ENCODE peak calls at places on chromosomes 13 and 19, in four cellular contexts. One of them, this sample, is unnamed. For H3K27me3, the result is how much of the 10 kb centered on the place peaks cover.

GRCh38 chr13:33017410-33017929 is 1.2 kb downstream of the KL start:
- DNase-seq in stomach: peak
- DNase-seq in PC-3: no peak
- DNase-seq in neuronal stem cell: no peak
- DNase-seq in this sample: peak

GRCh38 chr13:107202371-107203023 is 634.6 kb upstream of the ARGLU1 start:
- DNase-seq in stomach: peak
- DNase-seq in PC-3: peak
- DNase-seq in neuronal stem cell: no peak
- DNase-seq in this sample: peak

GRCh38 chr13:102191951-102192461 is 209.8 kb downstream of the FGF14 start:
- DNase-seq in stomach: no peak
- DNase-seq in PC-3: peak
- DNase-seq in neuronal stem cell: peak
- DNase-seq in this sample: peak

GRCh38 chr19:58559275-58560006 is 1.0 kb upstream of the UBE2M start:
- DNase-seq in stomach: peak
- DNase-seq in PC-3: peak
- DNase-seq in neuronal stem cell: peak
- DNase-seq in this sample: peak

GRCh38 chr19:31880283-31880682 is 465.1 kb upstream of the ZNF507 start:
- DNase-seq in stomach: no peak
- DNase-seq in PC-3: no peak
- DNase-seq in neuronal stem cell: no peak
- DNase-seq in this sample: no peak

GRCh38 chr13:35722438-35723060 is 246.1 kb upstream of the MAB21L1 start:
- DNase-seq in stomach: no peak
- DNase-seq in PC-3: no peak
- DNase-seq in neuronal stem cell: no peak
- DNase-seq in this sample: no peak

GRCh38 chr13:111203742-111204386 is 88.8 kb downstream of the ARHGEF7 start:
- DNase-seq in stomach: no peak
- DNase-seq in PC-3: no peak
- DNase-seq in neuronal stem cell: no peak
- DNase-seq in this sample: no peak

GRCh38 chr13:75372517-75372916 is 109.5 kb downstream of the TBC1D4 start:
- DNase-seq in stomach: no peak
- DNase-seq in PC-3: peak
- DNase-seq in neuronal stem cell: peak
- DNase-seq in this sample: peak

GRCh38 chr13:45194081-45194939 is 6.5 kb downstream of the KCTD4 start:
- DNase-seq in stomach: no peak
- DNase-seq in PC-3: no peak
- DNase-seq in neuronal stem cell: no peak
- DNase-seq in this sample: no peak

GRCh38 chr13:27183561-27184147 is 12.0 kb upstream of the USP12 start:
- DNase-seq in stomach: no peak
- DNase-seq in PC-3: peak
- DNase-seq in neuronal stem cell: no peak
- DNase-seq in this sample: peak

GRCh38 chr13:28531195-28531955 is 36.4 kb upstream of the FLT1 start:
- DNase-seq in stomach: peak
- DNase-seq in PC-3: peak
- DNase-seq in neuronal stem cell: peak
- DNase-seq in this sample: no peak

GRCh38 chr13:51005566-51005965 is 96.0 kb downstream of the RNASEH2B start:
- DNase-seq in stomach: no peak
- DNase-seq in PC-3: no peak
- DNase-seq in neuronal stem cell: no peak
- DNase-seq in this sample: no peak

GRCh38 chr19:34512254-34512796 is 30.8 kb downstream of the WTIP start:
- DNase-seq in stomach: no peak
- DNase-seq in PC-3: no peak
- DNase-seq in neuronal stem cell: no peak
- DNase-seq in this sample: no peak

GRCh38 chr19:38946229-38947010 is 15.7 kb downstream of the MRPS12 start:
- DNase-seq in stomach: no peak
- DNase-seq in PC-3: peak
- DNase-seq in neuronal stem cell: no peak
- DNase-seq in this sample: no peak

GRCh38 chr19:29378543-29379105 is 147.2 kb upstream of the VSTM2B start:
- DNase-seq in stomach: no peak
- DNase-seq in PC-3: no peak
- DNase-seq in neuronal stem cell: no peak
- DNase-seq in this sample: no peak

GRCh38 chr19:48094129-48094842 is 16.3 kb downstream of the PLA2G4C start:
- DNase-seq in stomach: no peak
- DNase-seq in PC-3: no peak
- DNase-seq in neuronal stem cell: no peak
- DNase-seq in this sample: no peak

GRCh38 chr13:21673592-21674270 is 2.9 kb downstream of the FGF9 start:
- DNase-seq in stomach: peak
- DNase-seq in PC-3: peak
- DNase-seq in neuronal stem cell: peak
- DNase-seq in this sample: no peak

GRCh38 chr13:99218545-99218944 is 17.9 kb downstream of the UBAC2 start:
- DNase-seq in stomach: peak
- DNase-seq in PC-3: no peak
- DNase-seq in neuronal stem cell: no peak
- DNase-seq in this sample: no peak

GRCh38 chr13:34570954-34571353 is 371.1 kb upstream of the NBEA start:
- DNase-seq in stomach: no peak
- DNase-seq in PC-3: no peak
- DNase-seq in neuronal stem cell: no peak
- DNase-seq in this sample: no peak

GRCh38 chr19:47243364-47243775 is 12.4 kb upstream of the BBC3 start:
- DNase-seq in stomach: no peak
- DNase-seq in PC-3: no peak
- DNase-seq in neuronal stem cell: no peak
- DNase-seq in this sample: no peak

GRCh38 chr19:43560687-43561086 is 14.6 kb downstream of the XRCC1 start:
- DNase-seq in stomach: no peak
- DNase-seq in PC-3: no peak
- DNase-seq in neuronal stem cell: no peak
- DNase-seq in this sample: no peak

GRCh38 chr19:16104722-16105121 is 7.0 kb upstream of the RAB8A start:
- DNase-seq in stomach: no peak
- DNase-seq in PC-3: no peak
- DNase-seq in neuronal stem cell: no peak
- DNase-seq in this sample: peak

GRCh38 chr19:39846176-39846677 is at the start of gene FBL:
- DNase-seq in stomach: peak
- DNase-seq in PC-3: peak
- DNase-seq in neuronal stem cell: peak
- DNase-seq in this sample: peak

GRCh38 chr19:35696835-35697234 is 7.5 kb upstream of the ZBTB32 start:
- DNase-seq in stomach: no peak
- DNase-seq in PC-3: no peak
- DNase-seq in neuronal stem cell: no peak
- DNase-seq in this sample: no peak

GRCh38 chr19:55461259-55461973 is at the start of gene ISOC2:
- DNase-seq in stomach: peak
- DNase-seq in PC-3: peak
- DNase-seq in neuronal stem cell: peak
- DNase-seq in this sample: peak

GRCh38 chr19:35090795-35091214 is 24.8 kb upstream of the FXYD3 start:
- DNase-seq in stomach: peak
- DNase-seq in PC-3: no peak
- DNase-seq in neuronal stem cell: no peak
- DNase-seq in this sample: no peak

GRCh38 chr19:1259873-1260748 is 9.0 kb upstream of the CIRBP start:
- DNase-seq in stomach: no peak
- DNase-seq in PC-3: no peak
- DNase-seq in neuronal stem cell: no peak
- DNase-seq in this sample: peak

GRCh38 chr13:98972627-98973026 is 5.2 kb downstream of the DOCK9 start:
- DNase-seq in stomach: no peak
- DNase-seq in PC-3: peak
- DNase-seq in neuronal stem cell: no peak
- DNase-seq in this sample: peak

GRCh38 chr19:50036905-50037304 is 11.1 kb downstream of the ZNF473 start:
- DNase-seq in stomach: no peak
- DNase-seq in PC-3: peak
- DNase-seq in neuronal stem cell: no peak
- DNase-seq in this sample: peak

GRCh38 chr19:55546822-55547614 is 1.7 kb upstream of the SBK3 start:
- DNase-seq in stomach: peak
- DNase-seq in PC-3: peak
- DNase-seq in neuronal stem cell: no peak
- DNase-seq in this sample: peak

GRCh38 chr13:46567671-46568070 is 14.7 kb downstream of the LRCH1 start:
- DNase-seq in stomach: no peak
- DNase-seq in PC-3: no peak
- DNase-seq in neuronal stem cell: no peak
- DNase-seq in this sample: no peak

GRCh38 chr19:14381689-14382474 is 638 bp downstream of the ADGRE5 start:
- DNase-seq in stomach: peak
- DNase-seq in PC-3: peak
- DNase-seq in neuronal stem cell: no peak
- DNase-seq in this sample: peak

GRCh38 chr19:48461651-48461981 is 6.2 kb downstream of the KCNJ14 start:
- DNase-seq in stomach: no peak
- DNase-seq in PC-3: no peak
- DNase-seq in neuronal stem cell: no peak
- DNase-seq in this sample: no peak

GRCh38 chr13:45209229-45209628 is 8.4 kb upstream of the KCTD4 start:
- DNase-seq in stomach: no peak
- DNase-seq in PC-3: peak
- DNase-seq in neuronal stem cell: no peak
- DNase-seq in this sample: peak

GRCh38 chr13:100209857-100210580 is 121.1 kb downstream of the PCCA start:
- DNase-seq in stomach: no peak
- DNase-seq in PC-3: peak
- DNase-seq in neuronal stem cell: no peak
- DNase-seq in this sample: peak

GRCh38 chr13:30846311-30846710 is 59.8 kb upstream of the MEDAG start:
- DNase-seq in stomach: no peak
- DNase-seq in PC-3: no peak
- DNase-seq in neuronal stem cell: no peak
- DNase-seq in this sample: peak

DNA sequence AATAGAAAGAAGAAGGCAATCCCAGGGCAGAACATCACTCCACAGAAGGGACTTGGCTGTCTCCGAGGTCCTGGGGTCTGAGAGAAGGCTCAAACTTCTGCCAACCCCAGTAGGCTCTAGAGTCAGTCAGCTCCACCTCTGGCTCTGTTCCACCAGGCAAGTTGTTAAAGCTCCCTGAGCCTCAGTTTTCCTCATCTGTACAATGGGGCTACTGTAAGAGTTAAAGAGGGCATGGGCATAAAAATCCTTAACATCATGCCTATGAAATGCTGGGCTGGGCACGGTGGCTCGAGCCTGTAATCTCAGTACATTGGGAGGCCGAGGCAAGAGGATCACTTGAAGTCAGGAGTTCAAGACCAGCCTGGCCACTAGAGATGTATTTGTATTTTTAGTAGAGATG is 5.1 kb downstream of the UNC13A start:
- DNase-seq in stomach: no peak
- DNase-seq in PC-3: no peak
- DNase-seq in neuronal stem cell: no peak
- DNase-seq in this sample: no peak
- H3K27me3 ChIP-seq in stomach: half or more
- H3K27me3 ChIP-seq in PC-3: under half
- H3K27me3 ChIP-seq in neuronal stem cell: under half
- H3K27me3 ChIP-seq in this sample: under half

GRCh38 chr13:57631607-57632275 is at the start of gene PCDH17:
- DNase-seq in stomach: peak
- DNase-seq in PC-3: no peak
- DNase-seq in neuronal stem cell: peak
- DNase-seq in this sample: no peak
- H3K4me3 ChIP-seq in stomach: peak
- H3K4me3 ChIP-seq in PC-3: peak
- H3K4me3 ChIP-seq in neuronal stem cell: peak
- H3K4me3 ChIP-seq in this sample: peak

GRCh38 chr19:9911524-9911923 is 24.8 kb downstream of the OLFM2 start:
- DNase-seq in stomach: no peak
- DNase-seq in PC-3: no peak
- DNase-seq in neuronal stem cell: no peak
- DNase-seq in this sample: no peak
- H3K27me3 ChIP-seq in stomach: half or more
- H3K27me3 ChIP-seq in PC-3: under half
- H3K27me3 ChIP-seq in neuronal stem cell: under half
- H3K27me3 ChIP-seq in this sample: under half

DNA sequence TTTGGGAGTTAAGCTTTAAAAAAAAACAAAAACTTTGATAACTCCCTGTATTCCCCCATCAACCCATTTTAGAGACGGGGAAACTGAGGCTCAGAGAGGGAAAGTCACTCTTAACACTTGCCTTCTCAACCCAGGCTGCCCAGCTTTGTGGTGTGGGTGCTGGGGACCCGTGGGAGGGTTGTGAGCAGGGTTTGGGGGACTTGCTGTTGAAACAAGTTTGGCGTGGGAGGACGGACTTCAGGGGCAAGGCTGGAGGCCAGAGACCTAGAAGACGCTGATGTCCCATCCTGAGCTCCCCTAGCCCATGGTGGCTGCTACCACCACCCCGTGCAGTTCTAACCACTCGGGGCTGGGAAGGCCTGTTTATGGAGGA is 747 bp upstream of the CACTIN start:
- DNase-seq in stomach: no peak
- DNase-seq in PC-3: no peak
- DNase-seq in neuronal stem cell: no peak
- DNase-seq in this sample: no peak
- H3K4me3 ChIP-seq in stomach: peak
- H3K4me3 ChIP-seq in PC-3: no peak
- H3K4me3 ChIP-seq in neuronal stem cell: peak
- H3K4me3 ChIP-seq in this sample: no peak

GRCh38 chr19:41521860-41522555 is 54.0 kb upstream of the CEACAM21 start:
- DNase-seq in stomach: no peak
- DNase-seq in PC-3: no peak
- DNase-seq in neuronal stem cell: peak
- DNase-seq in this sample: no peak
- H3K27me3 ChIP-seq in stomach: half or more
- H3K27me3 ChIP-seq in PC-3: half or more
- H3K27me3 ChIP-seq in neuronal stem cell: under half
- H3K27me3 ChIP-seq in this sample: under half

GRCh38 chr19:33304760-33305647 is 2.7 kb upstream of the CEBPA start:
- DNase-seq in stomach: peak
- DNase-seq in PC-3: no peak
- DNase-seq in neuronal stem cell: no peak
- DNase-seq in this sample: no peak
- H3K4me3 ChIP-seq in stomach: peak
- H3K4me3 ChIP-seq in PC-3: no peak
- H3K4me3 ChIP-seq in neuronal stem cell: no peak
- H3K4me3 ChIP-seq in this sample: no peak

DNA sequence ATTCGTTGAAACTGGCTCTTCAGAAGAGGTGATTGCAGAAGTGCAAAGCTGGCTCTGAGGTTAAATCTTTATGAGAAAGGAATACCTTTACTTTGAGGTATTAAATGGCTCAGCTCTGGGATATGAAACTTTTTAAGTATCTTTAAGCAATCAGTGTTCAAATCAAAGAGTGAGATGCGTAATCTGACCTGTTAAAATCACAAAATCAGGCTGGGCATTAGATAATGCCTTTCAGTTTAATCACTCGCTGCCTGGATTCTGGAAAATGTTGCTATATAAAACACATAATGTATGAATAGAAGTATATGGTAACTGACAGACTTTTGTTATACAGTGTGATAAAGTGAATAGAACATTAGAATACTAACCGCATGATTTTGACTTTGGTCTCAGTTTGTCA is 2.0 kb upstream of the DGKH start:
- DNase-seq in stomach: no peak
- DNase-seq in PC-3: no peak
- DNase-seq in neuronal stem cell: no peak
- DNase-seq in this sample: no peak
- H3K27me3 ChIP-seq in stomach: under half
- H3K27me3 ChIP-seq in PC-3: under half
- H3K27me3 ChIP-seq in neuronal stem cell: under half
- H3K27me3 ChIP-seq in this sample: under half

This sample was measured in bronchial epithelial cell.